ENCODE peak calls at places on chromosome 9, in six cellular contexts. D is left ventricle myocardium superior; F is activated CD8-positive, alpha-beta memory T cell treated with anti-CD3 and anti-CD28 coated beads for 48 hours; N is body of pancreas; M is activated naive CD4-positive, alpha-beta T cell; I is CD8-positive, alpha-beta T cell. S is an unnamed sample.

GRCh38 chr9:104911029-104911607 is 16.8 kb downstream of the ABCA1 start:
- DNase-seq in M (no peak), F (no peak), I (no peak), N (no peak), D (no peak), S (no peak)

GRCh38 chr9:26245072-26245471 is 566.8 kb upstream of the TUSC1 start:
- DNase-seq in M (no peak), N (no peak), F (no peak), D (no peak), I (no peak), S (no peak)

GRCh38 chr9:127980056-127980705 is 608 bp downstream of the EEIG1 start:
- DNase-seq in N (peak), I (peak), M (no peak), F (no peak), D (peak), S (peak)

GRCh38 chr9:73596321-73596720 is 444.7 kb downstream of the ANXA1 start:
- DNase-seq in M (no peak), F (no peak), I (no peak), D (no peak), N (no peak), S (no peak)

GRCh38 chr9:134537891-134538520 is 103.6 kb upstream of the COL5A1 start:
- DNase-seq in I (no peak), D (peak), M (no peak), N (no peak), F (no peak), S (no peak)

GRCh38 chr9:16341176-16341575 is 529.3 kb downstream of the BNC2 start:
- DNase-seq in D (no peak), M (no peak), I (no peak), F (no peak), N (no peak), S (no peak)

GRCh38 chr9:36772449-36773370 is 200.0 kb downstream of the MELK start:
- DNase-seq in M (no peak), F (no peak), D (no peak), N (no peak), I (no peak), S (peak)

GRCh38 chr9:14030350-14030823 is 283.6 kb downstream of the NFIB start:
- DNase-seq in I (no peak), M (no peak), F (no peak), N (no peak), D (no peak), S (peak)

GRCh38 chr9:106065579-106066214 is 371.4 kb downstream of the TMEM38B start:
- DNase-seq in M (no peak), I (no peak), N (no peak), F (no peak), D (no peak), S (no peak)

GRCh38 chr9:115234094-115234493 is 116.1 kb upstream of the TNC start:
- DNase-seq in I (no peak), F (no peak), M (no peak), N (no peak), D (no peak), S (no peak)

GRCh38 chr9:33878691-33879366 is 61.9 kb downstream of the UBE2R2 start:
- DNase-seq in F (no peak), N (no peak), D (no peak), I (no peak), M (no peak), S (no peak)

GRCh38 chr9:138102246-138103051 is 224.9 kb downstream of the CACNA1B start:
- DNase-seq in F (no peak), D (no peak), N (no peak), I (no peak), M (no peak), S (no peak)

GRCh38 chr9:116152941-116153764 is 438 bp upstream of the PAPPA start:
- DNase-seq in D (no peak), M (no peak), F (no peak), N (no peak), I (no peak), S (no peak)

GRCh38 chr9:135887021-135887507 is 20.3 kb downstream of the CAMSAP1 start:
- DNase-seq in I (no peak), D (peak), N (no peak), F (no peak), M (no peak), S (no peak)

GRCh38 chr9:7802666-7803065 is 3.1 kb upstream of the DMAC1 start:
- DNase-seq in D (no peak), F (no peak), N (no peak), I (no peak), M (no peak), S (no peak)

GRCh38 chr9:122695696-122696095 is 20.8 kb downstream of the OR1L3 start:
- DNase-seq in I (no peak), N (no peak), F (no peak), M (no peak), D (no peak), S (no peak)

GRCh38 chr9:100011062-100011681 is 87.6 kb downstream of the ERP44 start:
- DNase-seq in D (no peak), F (no peak), I (peak), N (peak), M (no peak), S (peak)

GRCh38 chr9:78296208-78296892 is 575 bp upstream of the PSAT1 start:
- DNase-seq in F (no peak), M (no peak), N (peak), D (peak), I (no peak), S (peak)

GRCh38 chr9:18706648-18707047 is 232.7 kb downstream of the ADAMTSL1 start:
- DNase-seq in F (no peak), I (no peak), M (no peak), D (no peak), N (no peak), S (no peak)

GRCh38 chr9:135951889-135952663 is 9.1 kb downstream of the UBAC1 start:
- DNase-seq in D (no peak), M (no peak), I (no peak), F (no peak), N (no peak), S (no peak)

GRCh38 chr9:124347968-124348358 is 67.3 kb downstream of the PSMB7 start:
- DNase-seq in I (no peak), M (no peak), F (no peak), N (no peak), D (peak), S (no peak)

GRCh38 chr9:87712801-87713277 is 13.1 kb upstream of the CTSL start:
- DNase-seq in N (no peak), M (no peak), I (no peak), D (no peak), F (no peak), S (no peak)

GRCh38 chr9:126624453-126624872 is 10.7 kb downstream of the LMX1B start:
- DNase-seq in N (no peak), F (no peak), D (no peak), M (no peak), I (no peak), S (no peak)

S was measured in dermis microvascular lymphatic vessel endothelial cell.